ENCODE peak calls at places on chromosomes 7 and 10, in nine cellular contexts. One of them, this sample, is unnamed.

GRCh38 chr7:14988941-14989340 is 86.4 kb upstream of the DGKB start:
- DNase-seq in PC-3: no peak
- DNase-seq in hepatic stellate cell: no peak
- DNase-seq in posterior vena cava: no peak
- DNase-seq in NCI-H524 treated with DMSO at 0.1 percent for 48 hours: no peak
- DNase-seq in GM18507: no peak
- DNase-seq in neuronal stem cell: no peak
- DNase-seq in T-helper 2 cell: no peak
- DNase-seq in thoracic aorta: no peak
- DNase-seq in this sample: no peak

GRCh38 chr7:88307412-88307811 is 718 bp upstream of the STEAP4 start:
- DNase-seq in hepatic stellate cell: no peak
- DNase-seq in NCI-H524 treated with DMSO at 0.1 percent for 48 hours: no peak
- DNase-seq in posterior vena cava: no peak
- DNase-seq in T-helper 2 cell: no peak
- DNase-seq in neuronal stem cell: no peak
- DNase-seq in PC-3: no peak
- DNase-seq in thoracic aorta: no peak
- DNase-seq in GM18507: no peak
- DNase-seq in this sample: no peak

GRCh38 chr10:47311193-47311899 is 10.9 kb upstream of the GDF2 start:
- DNase-seq in GM18507: no peak
- DNase-seq in NCI-H524 treated with DMSO at 0.1 percent for 48 hours: no peak
- DNase-seq in thoracic aorta: no peak
- DNase-seq in hepatic stellate cell: no peak
- DNase-seq in posterior vena cava: peak
- DNase-seq in PC-3: peak
- DNase-seq in neuronal stem cell: no peak
- DNase-seq in T-helper 2 cell: peak
- DNase-seq in this sample: no peak

GRCh38 chr7:42445691-42446090 is 208.7 kb upstream of the GLI3 start:
- DNase-seq in PC-3: peak
- DNase-seq in NCI-H524 treated with DMSO at 0.1 percent for 48 hours: no peak
- DNase-seq in posterior vena cava: no peak
- DNase-seq in T-helper 2 cell: no peak
- DNase-seq in thoracic aorta: no peak
- DNase-seq in neuronal stem cell: no peak
- DNase-seq in GM18507: no peak
- DNase-seq in hepatic stellate cell: no peak
- DNase-seq in this sample: no peak

GRCh38 chr7:14332155-14332554 is 342.7 kb upstream of the ETV1 start:
- DNase-seq in NCI-H524 treated with DMSO at 0.1 percent for 48 hours: no peak
- DNase-seq in neuronal stem cell: no peak
- DNase-seq in PC-3: no peak
- DNase-seq in T-helper 2 cell: no peak
- DNase-seq in GM18507: no peak
- DNase-seq in hepatic stellate cell: no peak
- DNase-seq in thoracic aorta: no peak
- DNase-seq in posterior vena cava: no peak
- DNase-seq in this sample: no peak

GRCh38 chr7:151756076-151756731 is 120.7 kb downstream of the PRKAG2 start:
- DNase-seq in neuronal stem cell: no peak
- DNase-seq in GM18507: no peak
- DNase-seq in posterior vena cava: no peak
- DNase-seq in thoracic aorta: no peak
- DNase-seq in hepatic stellate cell: peak
- DNase-seq in PC-3: peak
- DNase-seq in NCI-H524 treated with DMSO at 0.1 percent for 48 hours: no peak
- DNase-seq in T-helper 2 cell: peak
- DNase-seq in this sample: peak

GRCh38 chr10:43961523-43962345 is 313.1 kb upstream of the ZNF32 start:
- DNase-seq in thoracic aorta: no peak
- DNase-seq in NCI-H524 treated with DMSO at 0.1 percent for 48 hours: no peak
- DNase-seq in neuronal stem cell: no peak
- DNase-seq in posterior vena cava: peak
- DNase-seq in PC-3: no peak
- DNase-seq in hepatic stellate cell: peak
- DNase-seq in T-helper 2 cell: no peak
- DNase-seq in GM18507: no peak
- DNase-seq in this sample: no peak

GRCh38 chr10:44971419-44971818 is 7.2 kb downstream of the DEPP1 start:
- DNase-seq in neuronal stem cell: no peak
- DNase-seq in NCI-H524 treated with DMSO at 0.1 percent for 48 hours: no peak
- DNase-seq in GM18507: no peak
- DNase-seq in T-helper 2 cell: no peak
- DNase-seq in hepatic stellate cell: no peak
- DNase-seq in posterior vena cava: peak
- DNase-seq in PC-3: no peak
- DNase-seq in thoracic aorta: no peak
- DNase-seq in this sample: no peak

GRCh38 chr7:34026481-34027225 is 121.3 kb downstream of the BMPER start:
- DNase-seq in thoracic aorta: no peak
- DNase-seq in hepatic stellate cell: no peak
- DNase-seq in PC-3: no peak
- DNase-seq in neuronal stem cell: no peak
- DNase-seq in posterior vena cava: no peak
- DNase-seq in NCI-H524 treated with DMSO at 0.1 percent for 48 hours: no peak
- DNase-seq in T-helper 2 cell: no peak
- DNase-seq in GM18507: no peak
- DNase-seq in this sample: no peak

GRCh38 chr7:1555813-1556540 is at the start of gene TMEM184A:
- DNase-seq in T-helper 2 cell: no peak
- DNase-seq in GM18507: no peak
- DNase-seq in thoracic aorta: no peak
- DNase-seq in PC-3: peak
- DNase-seq in neuronal stem cell: no peak
- DNase-seq in posterior vena cava: no peak
- DNase-seq in hepatic stellate cell: no peak
- DNase-seq in NCI-H524 treated with DMSO at 0.1 percent for 48 hours: peak
- DNase-seq in this sample: no peak

GRCh38 chr7:133941496-133941895 is 185.6 kb upstream of the LRGUK start:
- DNase-seq in thoracic aorta: no peak
- DNase-seq in posterior vena cava: no peak
- DNase-seq in neuronal stem cell: no peak
- DNase-seq in PC-3: no peak
- DNase-seq in NCI-H524 treated with DMSO at 0.1 percent for 48 hours: no peak
- DNase-seq in T-helper 2 cell: no peak
- DNase-seq in GM18507: no peak
- DNase-seq in hepatic stellate cell: no peak
- DNase-seq in this sample: no peak

GRCh38 chr7:116210345-116211005 is at the start of gene TES:
- DNase-seq in hepatic stellate cell: peak
- DNase-seq in thoracic aorta: no peak
- DNase-seq in T-helper 2 cell: peak
- DNase-seq in neuronal stem cell: peak
- DNase-seq in posterior vena cava: peak
- DNase-seq in PC-3: peak
- DNase-seq in NCI-H524 treated with DMSO at 0.1 percent for 48 hours: no peak
- DNase-seq in GM18507: peak
- DNase-seq in this sample: peak